ENCODE peak calls at places on chromosomes 5 and 9, in four cellular contexts. L, A, X and F are unnamed samples.

GRCh38 chr5:125349432-125349831 is 603.0 kb upstream of the ZNF608 start:
- DNase-seq in L (no peak), A (no peak), X (peak), F (no peak)

GRCh38 chr5:54881286-54882005 is 103.9 kb downstream of the ESM1 start:
- DNase-seq in X (no peak), A (peak), L (no peak), F (no peak)

GRCh38 chr5:30505014-30505886 is 688.2 kb upstream of the CDH6 start:
- DNase-seq in X (no peak), L (no peak), A (no peak), F (no peak)

GRCh38 chr5:146699129-146699528 is 179.4 kb downstream of the PPP2R2B start:
- DNase-seq in A (no peak), X (no peak), L (no peak), F (no peak)

GRCh38 chr9:126450537-126451205 is 124.0 kb downstream of the MVB12B start:
- DNase-seq in X (no peak), L (no peak), A (no peak), F (no peak)

GRCh38 chr5:38483788-38484398 is 72.6 kb downstream of the LIFR start:
- DNase-seq in L (no peak), A (no peak), X (no peak), F (no peak)

GRCh38 chr9:29285818-29286217 is 1712.5 kb upstream of the C9orf72 start:
- DNase-seq in L (no peak), X (no peak), A (no peak), F (no peak)

GRCh38 chr5:102048940-102049339 is 247.1 kb downstream of the SLCO4C1 start:
- DNase-seq in X (no peak), A (no peak), L (no peak), F (no peak)